ENCODE peak calls at places on chromosomes 13 and 19, in four cellular contexts. T is cardiac fibroblast, R is B cell, H is Karpas-422. F is an unnamed sample.

GRCh38 chr13:35552172-35552844 is 75.8 kb upstream of the MAB21L1 start:
- DNase-seq in H (no peak), R (no peak), T (no peak), F (no peak)

GRCh38 chr19:2199215-2199614 is 35.5 kb downstream of the DOT1L start:
- DNase-seq in T (no peak), H (peak; percentile 71), R (no peak), F (peak; percentile 23)

GRCh38 chr13:27965740-27966640 is 3.1 kb downstream of the CDX2 start:
- DNase-seq in T (no peak), R (no peak), H (no peak), F (no peak)

GRCh38 chr19:1582201-1582600 is 10.5 kb downstream of the MBD3 start:
- DNase-seq in R (no peak), T (no peak), H (no peak), F (no peak)

GRCh38 chr13:29954082-29955043 is 103.9 kb upstream of the UBL3 start:
- DNase-seq in R (no peak), H (no peak), T (no peak), F (no peak)

GRCh38 chr13:112731667-112732616 is 42.1 kb downstream of the ATP11A start:
- DNase-seq in T (no peak), H (no peak), R (no peak), F (no peak)

GRCh38 chr13:78875792-78876580 is 217.0 kb upstream of the OBI1 start:
- DNase-seq in H (peak; percentile 78), T (no peak), R (no peak), F (no peak)

GRCh38 chr19:55146648-55147218 is 2.3 kb downstream of the TNNT1 start:
- DNase-seq in R (no peak), H (no peak), T (no peak), F (no peak)

GRCh38 chr13:83232626-83233025 is 649.6 kb downstream of the SLITRK1 start:
- DNase-seq in R (no peak), H (no peak), T (no peak), F (no peak)

GRCh38 chr19:29893606-29894284 is 48.3 kb upstream of the URI1 start:
- DNase-seq in R (no peak), H (no peak), T (no peak), F (no peak)

GRCh38 chr13:20182231-20182846 is 10.4 kb downstream of the GJB2 start:
- DNase-seq in T (peak; percentile 84), H (peak; percentile 90), R (peak; percentile 69), F (peak; percentile 75)